ENCODE peak calls at places on chromosomes 11 and 22, in four cellular contexts. G, S, P and L are unnamed samples.

GRCh38 chr11:119585038-119585666 is 143.8 kb downstream of the NECTIN1 start:
- DNase-seq in G (no peak), S (no peak), P (no peak), L (no peak)

GRCh38 chr11:128586689-128587088 is 669 bp downstream of the ETS1 start:
- DNase-seq in G (no peak), S (no peak), P (no peak), L (no peak)

GRCh38 chr11:129644326-129644725 is 171.3 kb upstream of the TMEM45B start:
- DNase-seq in G (no peak), S (no peak), P (no peak), L (no peak)

GRCh38 chr11:46296520-46297448 is 19.3 kb downstream of the CREB3L1 start:
- DNase-seq in G (no peak), S (no peak), P (no peak), L (peak; percentile 81)

GRCh38 chr11:2574553-2575535 is 125.0 kb downstream of the KCNQ1OT1 start:
- DNase-seq in G (no peak), S (peak; percentile 4), P (no peak), L (no peak)

GRCh38 chr22:50007057-50007511 is 5.5 kb downstream of the IL17REL start:
- DNase-seq in G (no peak), S (no peak), P (no peak), L (no peak)

GRCh38 chr11:44188643-44189042 is 93.2 kb downstream of the EXT2 start:
- DNase-seq in G (no peak), S (no peak), P (no peak), L (no peak)

GRCh38 chr11:22957890-22958289 is 97.6 kb upstream of the CCDC179 start:
- DNase-seq in G (no peak), S (no peak), P (no peak), L (no peak)

GRCh38 chr11:128283445-128283844 is 303.9 kb downstream of the ETS1 start:
- DNase-seq in G (no peak), S (no peak), P (no peak), L (no peak)

GRCh38 chr11:66800720-66801428 is 42.4 kb upstream of the RCE1 start:
- DNase-seq in G (no peak), S (no peak), P (peak; percentile 51), L (no peak)

GRCh38 chr11:128235958-128236357 is 351.4 kb downstream of the ETS1 start:
- DNase-seq in G (no peak), S (no peak), P (no peak), L (no peak)

GRCh38 chr11:126088999-126089398 is 26.3 kb upstream of the CDON start:
- DNase-seq in G (no peak), S (no peak), P (no peak), L (no peak)

GRCh38 chr11:17865765-17866428 is 131.3 kb downstream of the KCNC1 start:
- DNase-seq in G (peak; percentile 8), S (no peak), P (no peak), L (no peak)

GRCh38 chr11:110003426-110003825 is 89.8 kb upstream of the ZC3H12C start:
- DNase-seq in G (no peak), S (no peak), P (no peak), L (no peak)

GRCh38 chr11:122882809-122883681 is 486 bp downstream of the JHY start:
- DNase-seq in G (peak; percentile 77), S (peak; percentile 23), P (peak; percentile 42), L (peak; percentile 70)

GRCh38 chr22:46676479-46676878 is 56.3 kb downstream of the GRAMD4 start:
- DNase-seq in G (no peak), S (no peak), P (no peak), L (no peak)

GRCh38 chr22:17057959-17058814 is 26.6 kb upstream of the IL17RA start:
- DNase-seq in G (peak; percentile 25), S (no peak), P (peak; percentile 26), L (no peak)

GRCh38 chr11:40514124-40514523 is 945.3 kb downstream of the LRRC4C start:
- DNase-seq in G (no peak), S (no peak), P (no peak), L (no peak)

GRCh38 chr22:23179381-23180294 is 671 bp upstream of the BCR start:
- DNase-seq in G (no peak), S (no peak), P (no peak), L (no peak)

GRCh38 chr22:29574762-29575450 is 6.0 kb downstream of the NIPSNAP1 start:
- DNase-seq in G (no peak), S (no peak), P (no peak), L (no peak)

GRCh38 chr22:38214248-38215056 is 12.7 kb downstream of the MAFF start:
- DNase-seq in G (no peak), S (peak; percentile 59), P (peak; percentile 54), L (no peak)

GRCh38 chr11:130979386-130979972 is 63.2 kb upstream of the SNX19 start:
- DNase-seq in G (no peak), S (no peak), P (no peak), L (no peak)

GRCh38 chr11:12089473-12089872 is 20.9 kb upstream of the MICAL2 start:
- DNase-seq in G (no peak), S (no peak), P (no peak), L (no peak)

GRCh38 chr22:41917906-41918791 is 3.3 kb upstream of the SHISA8 start:
- DNase-seq in G (no peak), S (no peak), P (peak; percentile 67), L (no peak)

GRCh38 chr11:14577835-14578529 is 57.8 kb upstream of the PSMA1 start:
- DNase-seq in G (no peak), S (no peak), P (no peak), L (no peak)

GRCh38 chr11:68756171-68756766 is 4.9 kb upstream of the TESMIN start:
- DNase-seq in G (no peak), S (no peak), P (no peak), L (no peak)

GRCh38 chr11:9479899-9480298 is 19.1 kb downstream of the ZNF143 start:
- DNase-seq in G (no peak), S (no peak), P (no peak), L (no peak)

GRCh38 chr11:47056261-47056915 is 119.8 kb downstream of the CSTPP1 start:
- DNase-seq in G (no peak), S (no peak), P (no peak), L (no peak)

GRCh38 chr11:113384551-113384950 is 3.0 kb upstream of the ANKK1 start:
- DNase-seq in G (peak; percentile 44), S (no peak), P (no peak), L (peak; percentile 59)

GRCh38 chr22:42979606-42980005 is 35.3 kb downstream of the PACSIN2 start:
- DNase-seq in G (no peak), S (no peak), P (no peak), L (no peak)

GRCh38 chr11:129652828-129653227 is 162.8 kb upstream of the TMEM45B start:
- DNase-seq in G (no peak), S (no peak), P (no peak), L (no peak)

GRCh38 chr22:50722716-50723428 is 15.1 kb upstream of the ACR start:
- DNase-seq in G (no peak), S (no peak), P (no peak), L (no peak)

GRCh38 chr11:120336641-120337132 is 474 bp downstream of the ARHGEF12 start:
- DNase-seq in G (no peak), S (no peak), P (no peak), L (no peak)

GRCh38 chr11:15829312-15829711 is 527.0 kb downstream of the SOX6 start:
- DNase-seq in G (no peak), S (no peak), P (no peak), L (no peak)

GRCh38 chr11:7020183-7020917 is at the start of the genes NLRP14 and ZNF214:
- DNase-seq in G (peak; percentile 57), S (no peak), P (no peak), L (peak; percentile 46)

GRCh38 chr22:42462016-42462415 is 29.8 kb upstream of the NFAM1 start:
- DNase-seq in G (no peak), S (no peak), P (no peak), L (no peak)